ENCODE peak calls at places on chromosome 17, in seven cellular contexts. Z is H1, C is IMR-90, Y is H9, K is mesenchymal stem cell, R is mesendoderm, J is trophoblast cell. F is an unnamed sample.
A peak's percentile ranks its signal among the peaks of the same experiment; 100 is the strongest.

GRCh38 chr17:78132086-78132676 is 1.6 kb downstream of the TMC8 start:
- DNase-seq in Z (peak; percentile 69), R (peak; percentile 67), J (peak; percentile 45), K (no peak), C (no peak), Y (peak; percentile 80), F (no peak)

GRCh38 chr17:15091825-15092224 is 173.3 kb downstream of the PMP22 start:
- DNase-seq in R (peak; percentile 44), K (no peak), J (no peak), C (no peak), Z (no peak), Y (no peak), F (no peak)

GRCh38 chr17:21072623-21073278 is 29.9 kb upstream of the USP22 start:
- DNase-seq in K (no peak), R (no peak), C (no peak), J (no peak), Z (no peak), Y (no peak), F (no peak)

GRCh38 chr17:8162997-8163977 is 539 bp upstream of the VAMP2 start:
- DNase-seq in K (peak; percentile 15), Z (peak; percentile 88), R (peak; percentile 83), J (peak; percentile 59), Y (peak; percentile 95), C (no peak), F (no peak)

GRCh38 chr17:58324409-58325288 is 3.9 kb downstream of the TSPOAP1 start:
- DNase-seq in R (peak; percentile 62), J (no peak), Z (peak; percentile 78), K (peak; percentile 26), C (peak; percentile 18), Y (no peak), F (no peak)

GRCh38 chr17:7383742-7384488 is 3.0 kb downstream of the TNK1 start:
- DNase-seq in K (peak; percentile 32), Z (peak; percentile 92), R (peak; percentile 80), Y (peak; percentile 93), C (peak; percentile 13), J (peak; percentile 75), F (no peak)

GRCh38 chr17:4664230-4664629 is 22.8 kb upstream of the ALOX15 start:
- DNase-seq in R (no peak), Y (no peak), K (no peak), Z (no peak), J (no peak), C (no peak), F (no peak)

GRCh38 chr17:78409191-78409621 is 30.8 kb downstream of the PGS1 start:
- DNase-seq in Z (no peak), K (no peak), R (no peak), C (no peak), Y (no peak), J (no peak), F (no peak)

GRCh38 chr17:56028837-56029236 is 124.4 kb upstream of the ANKFN1 start:
- DNase-seq in K (no peak), Z (no peak), Y (no peak), R (no peak), J (no peak), C (no peak), F (no peak)

GRCh38 chr17:17062356-17062755 is 20.1 kb downstream of the MPRIP start:
- DNase-seq in C (no peak), K (peak; percentile 50), Y (peak; percentile 23), Z (no peak), R (no peak), J (no peak), F (no peak)

GRCh38 chr17:74690409-74690825 is 22.3 kb downstream of the CD300LF start:
- DNase-seq in K (no peak), R (no peak), Y (no peak), J (peak; percentile 20), C (no peak), Z (no peak), F (no peak)

GRCh38 chr17:83065660-83066542 is 13.5 kb upstream of the METRNL start:
- DNase-seq in J (no peak), R (no peak), K (no peak), C (no peak), Y (no peak), Z (peak; percentile 28), F (no peak)

GRCh38 chr17:64535357-64535756 is 28.6 kb downstream of the CEP95 start:
- DNase-seq in J (no peak), R (no peak), K (no peak), Z (no peak), C (no peak), Y (no peak), F (no peak)
- H3K4ac ChIP-seq in J (no peak overlapping the region), R (no peak overlapping the region), K (no peak overlapping the region), Z (no peak overlapping the region), C (no peak overlapping the region), Y (no peak overlapping the region), F (no peak overlapping the region)

GRCh38 chr17:47850692-47851573 is at the start of gene SP6:
- DNase-seq in Z (peak; percentile 91), Y (peak; percentile 97), R (peak; percentile 96), C (peak; percentile 51), J (peak; percentile 90), K (peak; percentile 60), F (peak; percentile 65)

GRCh38 chr17:47850373-47850691 is 631 bp downstream of the SP6 start:
- DNase-seq in R (no peak), K (no peak), Y (no peak), C (no peak), J (no peak), Z (no peak), F (no peak)

GRCh38 chr17:47851764-47852112 is 775 bp upstream of the SP6 start:
- DNase-seq in R (peak; percentile 75), Y (peak; percentile 79), C (no peak), J (no peak), Z (peak; percentile 75), K (no peak), F (no peak)

GRCh38 chr17:47853616-47854015 is 2.7 kb upstream of the SP6 start:
- DNase-seq in K (no peak), R (no peak), Z (no peak), C (no peak), J (no peak), Y (no peak), F (no peak)

GRCh38 chr17:47852113-47852949 is 1.4 kb upstream of the SP6 start:
- DNase-seq in J (no peak), R (no peak), Z (no peak), C (no peak), Y (no peak), K (no peak), F (no peak)
- H3K9ac ChIP-seq in J (peak overlapping the region; percentile 10), R (peak overlapping the region; percentile 65), Z (no peak overlapping the region), C (no peak overlapping the region), Y (no peak overlapping the region), K (no peak overlapping the region), F (no peak overlapping the region)

GRCh38 chr17:66954632-66955031 is 9.9 kb upstream of the CACNG4 start:
- DNase-seq in C (no peak), R (no peak), K (no peak), Y (no peak), J (no peak), Z (no peak), F (no peak)

GRCh38 chr17:66955821-66956220 is 8.7 kb upstream of the CACNG4 start:
- DNase-seq in C (no peak), Y (no peak), J (no peak), Z (no peak), R (no peak), K (no peak), F (no peak)

GRCh38 chr17:66957951-66958579 is 6.4 kb upstream of the CACNG4 start:
- DNase-seq in Y (no peak), K (no peak), J (no peak), R (no peak), Z (no peak), C (peak; percentile 14), F (no peak)

GRCh38 chr17:66957343-66957742 is 7.2 kb upstream of the CACNG4 start:
- DNase-seq in C (no peak), Y (no peak), Z (no peak), J (no peak), R (no peak), K (no peak), F (no peak)

GRCh38 chr17:66956941-66957340 is 7.6 kb upstream of the CACNG4 start:
- DNase-seq in Z (no peak), Y (no peak), J (no peak), R (no peak), C (no peak), K (no peak), F (no peak)
- H3K4ac ChIP-seq in Z (no peak overlapping the region), Y (no peak overlapping the region), J (no peak overlapping the region), R (no peak overlapping the region), C (no peak overlapping the region), K (no peak overlapping the region), F (no peak overlapping the region)

GRCh38 chr17:69445132-69445531 is 30.6 kb downstream of the MAP2K6 start:
- DNase-seq in R (no peak), J (no peak), K (no peak), C (no peak), Z (no peak), Y (no peak), F (no peak)

GRCh38 chr17:69443138-69443537 is 28.6 kb downstream of the MAP2K6 start:
- DNase-seq in C (no peak), J (no peak), R (no peak), Y (no peak), K (no peak), Z (no peak), F (no peak)

GRCh38 chr17:69444023-69444422 is 29.5 kb downstream of the MAP2K6 start:
- DNase-seq in J (no peak), Z (no peak), C (no peak), K (no peak), R (no peak), Y (no peak), F (no peak)

GRCh38 chr17:69437475-69437874 is 23.0 kb downstream of the MAP2K6 start:
- DNase-seq in C (no peak), Z (peak; percentile 8), R (no peak), Y (no peak), K (no peak), J (peak; percentile 54), F (no peak)

DNA sequence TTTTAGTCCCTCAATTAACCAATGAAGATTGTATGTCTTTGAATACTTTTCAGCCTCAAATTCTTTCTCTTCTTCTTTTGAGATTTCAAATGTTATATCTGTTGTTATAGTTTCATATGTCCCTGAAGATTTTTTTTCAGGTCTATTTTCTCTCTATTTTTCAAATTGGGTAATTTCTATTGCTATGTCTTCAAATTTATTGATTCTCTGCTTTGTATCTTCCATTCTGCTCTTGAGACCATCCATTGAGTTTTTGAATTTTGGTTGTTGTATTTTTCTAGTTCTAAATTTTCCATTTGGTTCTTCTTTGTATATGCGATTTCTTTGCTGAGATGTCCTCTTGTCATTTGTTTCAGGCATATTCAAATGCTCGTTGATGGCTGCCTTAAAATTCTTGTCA is 26.7 kb downstream of the MAP2K6 start:
- DNase-seq in Z (no peak), Y (no peak), R (no peak), K (no peak), C (no peak), J (no peak), F (no peak)
- H3K9ac ChIP-seq in Z (no peak overlapping the region), Y (no peak overlapping the region), R (no peak overlapping the region), K (no peak overlapping the region), C (no peak overlapping the region), J (no peak overlapping the region), F (no peak overlapping the region)